ENCODE peak calls at places on chromosomes 11 and 22, in seven cellular contexts. One of them, this sample, is unnamed.

GRCh38 chr11:122367809-122368231 is 251.8 kb upstream of the BLID start:
- DNase-seq in kidney epithelial cell: no peak
- DNase-seq in esophagus squamous epithelium: no peak
- DNase-seq in CD8-positive, alpha-beta memory T cell: no peak
- DNase-seq in fibroblast of the aortic adventitia: peak; percentile 96
- DNase-seq in transverse colon: no peak
- DNase-seq in heart right ventricle: no peak
- DNase-seq in this sample: no peak

GRCh38 chr11:111302298-111302697 is 4.0 kb downstream of the POU2AF3 start:
- DNase-seq in kidney epithelial cell: no peak
- DNase-seq in esophagus squamous epithelium: no peak
- DNase-seq in CD8-positive, alpha-beta memory T cell: no peak
- DNase-seq in fibroblast of the aortic adventitia: no peak
- DNase-seq in transverse colon: peak; percentile 66
- DNase-seq in heart right ventricle: no peak
- DNase-seq in this sample: no peak

GRCh38 chr22:36411589-36412258 is 24.0 kb upstream of the MYH9 start:
- DNase-seq in kidney epithelial cell: no peak
- DNase-seq in esophagus squamous epithelium: no peak
- DNase-seq in CD8-positive, alpha-beta memory T cell: peak; percentile 52
- DNase-seq in fibroblast of the aortic adventitia: no peak
- DNase-seq in transverse colon: peak; percentile 70
- DNase-seq in heart right ventricle: no peak
- DNase-seq in this sample: no peak

GRCh38 chr22:24102366-24103200 is 78.7 kb upstream of the SUSD2 start:
- DNase-seq in kidney epithelial cell: no peak
- DNase-seq in esophagus squamous epithelium: no peak
- DNase-seq in CD8-positive, alpha-beta memory T cell: no peak
- DNase-seq in fibroblast of the aortic adventitia: no peak
- DNase-seq in transverse colon: no peak
- DNase-seq in heart right ventricle: no peak
- DNase-seq in this sample: no peak

GRCh38 chr11:9180784-9181183 is 84.4 kb downstream of the DENND5A start:
- DNase-seq in kidney epithelial cell: no peak
- DNase-seq in esophagus squamous epithelium: no peak
- DNase-seq in CD8-positive, alpha-beta memory T cell: no peak
- DNase-seq in fibroblast of the aortic adventitia: peak; percentile 28
- DNase-seq in transverse colon: no peak
- DNase-seq in heart right ventricle: no peak
- DNase-seq in this sample: no peak

GRCh38 chr22:37345863-37346514 is 63.7 kb downstream of the CYTH4 start:
- DNase-seq in kidney epithelial cell: no peak
- DNase-seq in esophagus squamous epithelium: no peak
- DNase-seq in CD8-positive, alpha-beta memory T cell: no peak
- DNase-seq in fibroblast of the aortic adventitia: peak; percentile 99
- DNase-seq in transverse colon: peak; percentile 14
- DNase-seq in heart right ventricle: no peak
- DNase-seq in this sample: no peak

GRCh38 chr11:64935634-64936081 is at the start of gene GPHA2:
- DNase-seq in kidney epithelial cell: no peak
- DNase-seq in esophagus squamous epithelium: no peak
- DNase-seq in CD8-positive, alpha-beta memory T cell: no peak
- DNase-seq in fibroblast of the aortic adventitia: peak; percentile 23
- DNase-seq in transverse colon: no peak
- DNase-seq in heart right ventricle: no peak
- DNase-seq in this sample: no peak

GRCh38 chr22:36641902-36642640 is 61.5 kb downstream of the CACNG2 start:
- DNase-seq in kidney epithelial cell: no peak
- DNase-seq in esophagus squamous epithelium: no peak
- DNase-seq in CD8-positive, alpha-beta memory T cell: no peak
- DNase-seq in fibroblast of the aortic adventitia: peak; percentile 37
- DNase-seq in transverse colon: no peak
- DNase-seq in heart right ventricle: no peak
- DNase-seq in this sample: no peak

GRCh38 chr11:17770048-17770652 is 35.6 kb downstream of the KCNC1 start:
- DNase-seq in kidney epithelial cell: no peak
- DNase-seq in esophagus squamous epithelium: no peak
- DNase-seq in CD8-positive, alpha-beta memory T cell: peak; percentile 30
- DNase-seq in fibroblast of the aortic adventitia: no peak
- DNase-seq in transverse colon: peak; percentile 87
- DNase-seq in heart right ventricle: no peak
- DNase-seq in this sample: no peak

GRCh38 chr22:43002198-43002577 is 12.8 kb downstream of the PACSIN2 start:
- DNase-seq in kidney epithelial cell: no peak
- DNase-seq in esophagus squamous epithelium: no peak
- DNase-seq in CD8-positive, alpha-beta memory T cell: no peak
- DNase-seq in fibroblast of the aortic adventitia: peak; percentile 90
- DNase-seq in transverse colon: no peak
- DNase-seq in heart right ventricle: no peak
- DNase-seq in this sample: no peak

GRCh38 chr11:129852125-129852740 is 36.6 kb downstream of the TMEM45B start:
- DNase-seq in kidney epithelial cell: no peak
- DNase-seq in esophagus squamous epithelium: no peak
- DNase-seq in CD8-positive, alpha-beta memory T cell: no peak
- DNase-seq in fibroblast of the aortic adventitia: no peak
- DNase-seq in transverse colon: no peak
- DNase-seq in heart right ventricle: no peak
- DNase-seq in this sample: no peak

GRCh38 chr11:35146074-35146521 is 7.1 kb downstream of the CD44 start:
- DNase-seq in kidney epithelial cell: no peak
- DNase-seq in esophagus squamous epithelium: no peak
- DNase-seq in CD8-positive, alpha-beta memory T cell: peak; percentile 82
- DNase-seq in fibroblast of the aortic adventitia: no peak
- DNase-seq in transverse colon: peak; percentile 50
- DNase-seq in heart right ventricle: no peak
- DNase-seq in this sample: no peak

GRCh38 chr11:93216511-93217121 is 18.8 kb upstream of the SLC36A4 start:
- DNase-seq in kidney epithelial cell: no peak
- DNase-seq in esophagus squamous epithelium: no peak
- DNase-seq in CD8-positive, alpha-beta memory T cell: no peak
- DNase-seq in fibroblast of the aortic adventitia: no peak
- DNase-seq in transverse colon: no peak
- DNase-seq in heart right ventricle: no peak
- DNase-seq in this sample: no peak

GRCh38 chr22:31753005-31753633 is 700 bp upstream of the DEPDC5 start:
- DNase-seq in kidney epithelial cell: no peak
- DNase-seq in esophagus squamous epithelium: peak; percentile 64
- DNase-seq in CD8-positive, alpha-beta memory T cell: no peak
- DNase-seq in fibroblast of the aortic adventitia: no peak
- DNase-seq in transverse colon: peak; percentile 18
- DNase-seq in heart right ventricle: peak; percentile 37
- DNase-seq in this sample: peak; percentile 6

GRCh38 chr11:8658210-8658968 is 24.1 kb downstream of the TRIM66 start:
- DNase-seq in kidney epithelial cell: no peak
- DNase-seq in esophagus squamous epithelium: no peak
- DNase-seq in CD8-positive, alpha-beta memory T cell: no peak
- DNase-seq in fibroblast of the aortic adventitia: peak; percentile 61
- DNase-seq in transverse colon: no peak
- DNase-seq in heart right ventricle: no peak
- DNase-seq in this sample: no peak

GRCh38 chr22:40911772-40912171 is 39.4 kb upstream of the RBX1 start:
- DNase-seq in kidney epithelial cell: no peak
- DNase-seq in esophagus squamous epithelium: no peak
- DNase-seq in CD8-positive, alpha-beta memory T cell: no peak
- DNase-seq in fibroblast of the aortic adventitia: no peak
- DNase-seq in transverse colon: no peak
- DNase-seq in heart right ventricle: no peak
- DNase-seq in this sample: no peak

GRCh38 chr22:18076060-18076497 is 1.7 kb upstream of the PEX26 start:
- DNase-seq in kidney epithelial cell: no peak
- DNase-seq in esophagus squamous epithelium: no peak
- DNase-seq in CD8-positive, alpha-beta memory T cell: no peak
- DNase-seq in fibroblast of the aortic adventitia: peak; percentile 97
- DNase-seq in transverse colon: peak; percentile 63
- DNase-seq in heart right ventricle: peak; percentile 38
- DNase-seq in this sample: peak; percentile 85

GRCh38 chr11:89608234-89608966 is 101.7 kb upstream of the TRIM77 start:
- DNase-seq in kidney epithelial cell: no peak
- DNase-seq in esophagus squamous epithelium: no peak
- DNase-seq in CD8-positive, alpha-beta memory T cell: no peak
- DNase-seq in fibroblast of the aortic adventitia: no peak
- DNase-seq in transverse colon: no peak
- DNase-seq in heart right ventricle: no peak
- DNase-seq in this sample: no peak

GRCh38 chr22:37229012-37229804 is 14.9 kb downstream of the RAC2 start:
- DNase-seq in kidney epithelial cell: peak; percentile 60
- DNase-seq in esophagus squamous epithelium: no peak
- DNase-seq in CD8-positive, alpha-beta memory T cell: peak; percentile 71
- DNase-seq in fibroblast of the aortic adventitia: peak; percentile 91
- DNase-seq in transverse colon: no peak
- DNase-seq in heart right ventricle: no peak
- DNase-seq in this sample: no peak

GRCh38 chr22:25359601-25360261 is 140.3 kb downstream of the CRYBB2 start:
- DNase-seq in kidney epithelial cell: no peak
- DNase-seq in esophagus squamous epithelium: no peak
- DNase-seq in CD8-positive, alpha-beta memory T cell: no peak
- DNase-seq in fibroblast of the aortic adventitia: no peak
- DNase-seq in transverse colon: no peak
- DNase-seq in heart right ventricle: no peak
- DNase-seq in this sample: no peak

GRCh38 chr22:25563757-25564319 is 637 bp upstream of the GRK3 start:
- DNase-seq in kidney epithelial cell: no peak
- DNase-seq in esophagus squamous epithelium: no peak
- DNase-seq in CD8-positive, alpha-beta memory T cell: no peak
- DNase-seq in fibroblast of the aortic adventitia: no peak
- DNase-seq in transverse colon: peak; percentile 28
- DNase-seq in heart right ventricle: no peak
- DNase-seq in this sample: no peak

GRCh38 chr11:119470316-119471266 is 47.6 kb upstream of the THY1 start:
- DNase-seq in kidney epithelial cell: no peak
- DNase-seq in esophagus squamous epithelium: no peak
- DNase-seq in CD8-positive, alpha-beta memory T cell: no peak
- DNase-seq in fibroblast of the aortic adventitia: peak; percentile 98
- DNase-seq in transverse colon: no peak
- DNase-seq in heart right ventricle: no peak
- DNase-seq in this sample: no peak

GRCh38 chr11:119473226-119473625 is 50.3 kb upstream of the THY1 start:
- DNase-seq in kidney epithelial cell: no peak
- DNase-seq in esophagus squamous epithelium: no peak
- DNase-seq in CD8-positive, alpha-beta memory T cell: no peak
- DNase-seq in fibroblast of the aortic adventitia: no peak
- DNase-seq in transverse colon: no peak
- DNase-seq in heart right ventricle: no peak
- DNase-seq in this sample: no peak

GRCh38 chr11:119472186-119472855 is 49.3 kb upstream of the THY1 start:
- DNase-seq in kidney epithelial cell: no peak
- DNase-seq in esophagus squamous epithelium: no peak
- DNase-seq in CD8-positive, alpha-beta memory T cell: no peak
- DNase-seq in fibroblast of the aortic adventitia: peak; percentile 54
- DNase-seq in transverse colon: no peak
- DNase-seq in heart right ventricle: no peak
- DNase-seq in this sample: no peak

GRCh38 chr11:119472856-119473222 is 49.9 kb upstream of the THY1 start:
- DNase-seq in kidney epithelial cell: no peak
- DNase-seq in esophagus squamous epithelium: no peak
- DNase-seq in CD8-positive, alpha-beta memory T cell: no peak
- DNase-seq in fibroblast of the aortic adventitia: no peak
- DNase-seq in transverse colon: no peak
- DNase-seq in heart right ventricle: no peak
- DNase-seq in this sample: no peak

DNA sequence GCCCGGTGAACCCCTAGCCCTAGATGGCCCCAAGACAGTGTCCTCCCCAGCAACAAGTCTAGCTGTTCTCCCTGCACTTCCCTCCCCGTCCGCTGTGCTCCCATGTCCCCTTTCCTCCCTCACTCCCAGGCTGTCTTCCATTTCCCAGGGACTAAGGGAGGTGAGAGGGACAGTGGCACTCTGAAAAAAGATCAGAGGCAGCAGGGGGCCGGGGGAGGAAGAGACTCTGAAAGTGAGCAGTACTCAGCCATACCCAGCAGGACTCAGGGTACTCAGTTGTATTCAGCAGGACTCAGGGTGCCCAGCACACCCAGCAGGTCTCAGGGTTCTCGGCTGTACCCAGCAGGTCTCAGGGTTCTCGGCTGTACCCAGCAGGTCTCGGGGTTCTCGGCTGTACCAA is 48.4 kb upstream of the THY1 start:
- DNase-seq in kidney epithelial cell: no peak
- DNase-seq in esophagus squamous epithelium: no peak
- DNase-seq in CD8-positive, alpha-beta memory T cell: no peak
- DNase-seq in fibroblast of the aortic adventitia: peak; percentile 18
- DNase-seq in transverse colon: no peak
- DNase-seq in heart right ventricle: no peak
- DNase-seq in this sample: no peak
- H3K4me3 ChIP-seq in kidney epithelial cell: no peak overlapping the region
- H3K4me3 ChIP-seq in esophagus squamous epithelium: no peak overlapping the region
- H3K4me3 ChIP-seq in CD8-positive, alpha-beta memory T cell: no peak overlapping the region
- H3K4me3 ChIP-seq in fibroblast of the aortic adventitia: no peak overlapping the region
- H3K4me3 ChIP-seq in transverse colon: no peak overlapping the region
- H3K4me3 ChIP-seq in heart right ventricle: no peak overlapping the region
- H3K4me3 ChIP-seq in this sample: no peak overlapping the region

DNA sequence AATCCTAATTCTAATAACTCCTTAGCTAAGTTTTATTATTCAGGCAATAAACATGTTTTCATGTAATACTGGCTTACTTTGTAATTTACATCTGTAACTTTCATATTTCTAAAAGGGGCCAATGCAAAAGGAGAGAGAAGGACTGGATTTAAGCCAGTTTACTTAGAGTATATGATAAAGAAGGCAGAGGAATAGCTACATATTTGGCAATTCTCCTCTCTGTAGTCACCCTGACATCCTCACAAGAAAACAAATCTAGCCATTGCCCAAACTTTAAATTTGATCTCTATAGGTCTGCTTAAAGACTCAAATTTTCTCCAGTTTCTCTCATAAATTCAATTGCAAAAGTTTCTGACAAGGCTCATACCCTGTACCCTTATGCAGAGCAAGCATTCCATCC is 2.1 kb downstream of the FIBIN start:
- DNase-seq in kidney epithelial cell: no peak
- DNase-seq in esophagus squamous epithelium: no peak
- DNase-seq in CD8-positive, alpha-beta memory T cell: no peak
- DNase-seq in fibroblast of the aortic adventitia: peak; percentile 41
- DNase-seq in transverse colon: no peak
- DNase-seq in heart right ventricle: no peak
- DNase-seq in this sample: no peak
- H3K4me3 ChIP-seq in kidney epithelial cell: no peak overlapping the region
- H3K4me3 ChIP-seq in esophagus squamous epithelium: no peak overlapping the region
- H3K4me3 ChIP-seq in CD8-positive, alpha-beta memory T cell: no peak overlapping the region
- H3K4me3 ChIP-seq in fibroblast of the aortic adventitia: peak overlapping the region; percentile 90
- H3K4me3 ChIP-seq in transverse colon: peak overlapping the region; percentile 42
- H3K4me3 ChIP-seq in heart right ventricle: peak overlapping the region; percentile 47
- H3K4me3 ChIP-seq in this sample: no peak overlapping the region

DNA sequence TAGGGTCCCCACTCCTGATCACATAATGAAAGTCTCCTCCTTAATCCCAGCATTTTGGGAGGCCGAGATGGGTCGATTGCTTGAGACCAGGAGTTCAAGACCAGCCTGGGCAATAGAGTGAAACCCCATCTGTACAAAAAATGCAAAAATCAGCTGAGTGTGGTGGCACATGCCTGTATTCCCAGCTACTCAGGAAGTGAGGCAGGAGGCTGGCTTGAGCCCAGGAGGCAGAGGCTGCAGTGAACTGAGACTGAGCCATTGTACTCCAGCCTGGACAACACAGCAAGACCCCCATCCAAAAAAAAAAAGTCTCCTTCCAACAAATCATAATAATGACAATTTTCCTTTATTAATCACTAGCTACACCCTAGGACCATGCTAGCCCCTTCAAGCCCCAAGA is 15.1 kb downstream of the ZMAT5 start:
- DNase-seq in kidney epithelial cell: no peak
- DNase-seq in esophagus squamous epithelium: no peak
- DNase-seq in CD8-positive, alpha-beta memory T cell: no peak
- DNase-seq in fibroblast of the aortic adventitia: no peak
- DNase-seq in transverse colon: no peak
- DNase-seq in heart right ventricle: no peak
- DNase-seq in this sample: no peak
- H3K4me3 ChIP-seq in kidney epithelial cell: no peak overlapping the region
- H3K4me3 ChIP-seq in esophagus squamous epithelium: no peak overlapping the region
- H3K4me3 ChIP-seq in CD8-positive, alpha-beta memory T cell: no peak overlapping the region
- H3K4me3 ChIP-seq in fibroblast of the aortic adventitia: no peak overlapping the region
- H3K4me3 ChIP-seq in transverse colon: no peak overlapping the region
- H3K4me3 ChIP-seq in heart right ventricle: no peak overlapping the region
- H3K4me3 ChIP-seq in this sample: no peak overlapping the region

GRCh38 chr22:50272103-50272782 is 2.1 kb upstream of the MAPK11 start:
- DNase-seq in kidney epithelial cell: no peak
- DNase-seq in esophagus squamous epithelium: no peak
- DNase-seq in CD8-positive, alpha-beta memory T cell: no peak
- DNase-seq in fibroblast of the aortic adventitia: no peak
- DNase-seq in transverse colon: no peak
- DNase-seq in heart right ventricle: no peak
- DNase-seq in this sample: no peak
- H3K4me3 ChIP-seq in kidney epithelial cell: no peak overlapping the region
- H3K4me3 ChIP-seq in esophagus squamous epithelium: no peak overlapping the region
- H3K4me3 ChIP-seq in CD8-positive, alpha-beta memory T cell: no peak overlapping the region
- H3K4me3 ChIP-seq in fibroblast of the aortic adventitia: no peak overlapping the region
- H3K4me3 ChIP-seq in transverse colon: peak overlapping the region; percentile 47
- H3K4me3 ChIP-seq in heart right ventricle: peak overlapping the region; percentile 75
- H3K4me3 ChIP-seq in this sample: peak overlapping the region; percentile 16

This sample was measured in prostate gland.